ENCODE peak calls at places on chromosome 19, in four cellular contexts. One of them, this sample, is unnamed.

GRCh38 chr19:18469245-18470107 is 31.5 kb upstream of the ISYNA1 start:
- DNase-seq in pancreas: peak; percentile 70
- DNase-seq in endothelial cell of umbilical vein: peak; percentile 49
- DNase-seq in cardiac fibroblast: peak; percentile 81
- DNase-seq in this sample: peak; percentile 78

GRCh38 chr19:543912-544608 is at the start of gene GZMM:
- DNase-seq in endothelial cell of umbilical vein: no peak
- DNase-seq in pancreas: no peak
- DNase-seq in cardiac fibroblast: no peak
- DNase-seq in this sample: no peak

GRCh38 chr19:2317300-2317699 is 9.3 kb upstream of the LINGO3 start:
- DNase-seq in cardiac fibroblast: no peak
- DNase-seq in pancreas: no peak
- DNase-seq in endothelial cell of umbilical vein: no peak
- DNase-seq in this sample: no peak

GRCh38 chr19:10871711-10872550 is 578 bp downstream of the CARM1 start:
- DNase-seq in endothelial cell of umbilical vein: peak; percentile 12
- DNase-seq in pancreas: peak; percentile 70
- DNase-seq in cardiac fibroblast: peak; percentile 20
- DNase-seq in this sample: no peak

GRCh38 chr19:1850809-1851544 is 2.7 kb upstream of the REXO1 start:
- DNase-seq in cardiac fibroblast: no peak
- DNase-seq in pancreas: no peak
- DNase-seq in endothelial cell of umbilical vein: no peak
- DNase-seq in this sample: no peak

GRCh38 chr19:35833972-35834371 is 18.3 kb downstream of the NPHS1 start:
- DNase-seq in endothelial cell of umbilical vein: no peak
- DNase-seq in pancreas: no peak
- DNase-seq in cardiac fibroblast: no peak
- DNase-seq in this sample: no peak

GRCh38 chr19:3346677-3347353 is 19.6 kb upstream of the NFIC start:
- DNase-seq in cardiac fibroblast: peak; percentile 95
- DNase-seq in endothelial cell of umbilical vein: no peak
- DNase-seq in pancreas: peak; percentile 94
- DNase-seq in this sample: no peak

GRCh38 chr19:3336680-3337523 is 29.5 kb upstream of the NFIC start:
- DNase-seq in cardiac fibroblast: peak; percentile 97
- DNase-seq in endothelial cell of umbilical vein: peak; percentile 33
- DNase-seq in pancreas: peak; percentile 98
- DNase-seq in this sample: peak; percentile 60

GRCh38 chr19:21084343-21084742 is 2.3 kb downstream of the ZNF714 start:
- DNase-seq in cardiac fibroblast: peak; percentile 24
- DNase-seq in endothelial cell of umbilical vein: no peak
- DNase-seq in pancreas: no peak
- DNase-seq in this sample: peak; percentile 66

GRCh38 chr19:39038098-39038497 is 5.7 kb upstream of the FBXO27 start:
- DNase-seq in endothelial cell of umbilical vein: peak; percentile 55
- DNase-seq in pancreas: peak; percentile 57
- DNase-seq in cardiac fibroblast: peak; percentile 51
- DNase-seq in this sample: peak; percentile 71

GRCh38 chr19:39265321-39265916 is 2.8 kb upstream of the IFNL2 start:
- DNase-seq in pancreas: no peak
- DNase-seq in endothelial cell of umbilical vein: no peak
- DNase-seq in cardiac fibroblast: no peak
- DNase-seq in this sample: no peak

GRCh38 chr19:41955521-41955920 is 3.6 kb downstream of the RABAC1 start:
- DNase-seq in endothelial cell of umbilical vein: no peak
- DNase-seq in cardiac fibroblast: no peak
- DNase-seq in pancreas: no peak
- DNase-seq in this sample: no peak

GRCh38 chr19:33259532-33259931 is 33.9 kb upstream of the SLC7A10 start:
- DNase-seq in pancreas: no peak
- DNase-seq in endothelial cell of umbilical vein: no peak
- DNase-seq in cardiac fibroblast: peak; percentile 7
- DNase-seq in this sample: no peak

GRCh38 chr19:3655402-3656072 is 28.9 kb upstream of the CACTIN start:
- DNase-seq in cardiac fibroblast: peak; percentile 85
- DNase-seq in pancreas: no peak
- DNase-seq in endothelial cell of umbilical vein: peak; percentile 41
- DNase-seq in this sample: peak; percentile 85

GRCh38 chr19:48637948-48638830 is 1.0 kb upstream of the DBP start:
- DNase-seq in pancreas: peak; percentile 90
- DNase-seq in endothelial cell of umbilical vein: peak; percentile 89
- DNase-seq in cardiac fibroblast: peak; percentile 99
- DNase-seq in this sample: peak; percentile 99

GRCh38 chr19:35585844-35586243 is at the start of gene PMIS2:
- DNase-seq in endothelial cell of umbilical vein: no peak
- DNase-seq in cardiac fibroblast: no peak
- DNase-seq in pancreas: no peak
- DNase-seq in this sample: peak; percentile 9

DNA sequence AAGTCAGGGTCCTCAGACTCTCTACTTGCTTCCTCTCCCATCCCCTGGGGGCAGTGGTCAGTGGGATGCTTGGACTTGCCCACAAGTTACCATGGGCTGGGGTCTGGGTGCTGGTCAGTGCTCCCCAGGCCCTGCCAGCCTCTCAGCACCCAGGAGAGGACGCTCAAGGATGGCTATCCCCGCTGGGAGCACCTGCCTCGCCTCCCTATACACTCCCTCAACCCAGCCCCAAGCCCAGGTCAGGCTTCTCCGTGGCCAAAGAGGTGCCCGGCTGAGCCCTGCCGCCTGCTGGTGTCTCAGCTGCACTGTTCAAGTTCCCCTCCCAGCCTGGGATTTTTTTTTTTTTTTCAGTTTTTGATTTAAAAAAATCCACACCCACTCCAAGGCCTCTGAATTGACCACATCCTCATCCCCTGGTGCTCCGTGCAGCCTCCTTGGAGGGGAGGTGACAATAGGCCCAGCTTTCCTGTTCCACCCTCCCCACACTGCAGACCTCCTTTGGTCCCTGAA is 10.8 kb downstream of the F2RL3 start:
- DNase-seq in pancreas: no peak
- DNase-seq in cardiac fibroblast: peak; percentile 43
- DNase-seq in endothelial cell of umbilical vein: peak; percentile 16
- DNase-seq in this sample: peak; percentile 46
- TF ChIP-seq CTCF in pancreas: no peak
- TF ChIP-seq CTCF in cardiac fibroblast: peak; percentile 73
- TF ChIP-seq CTCF in endothelial cell of umbilical vein: peak; percentile 58
- TF ChIP-seq CTCF in this sample: peak; percentile 75

GRCh38 chr19:51891193-51891747 is 3.5 kb upstream of the ZNF577 start:
- DNase-seq in pancreas: no peak
- DNase-seq in cardiac fibroblast: no peak
- DNase-seq in endothelial cell of umbilical vein: no peak
- DNase-seq in this sample: no peak

GRCh38 chr19:51889934-51890333 is 2.2 kb upstream of the ZNF577 start:
- DNase-seq in pancreas: no peak
- DNase-seq in cardiac fibroblast: no peak
- DNase-seq in endothelial cell of umbilical vein: no peak
- DNase-seq in this sample: no peak

GRCh38 chr19:51882518-51882917 is 5.2 kb downstream of the ZNF577 start:
- DNase-seq in pancreas: no peak
- DNase-seq in endothelial cell of umbilical vein: no peak
- DNase-seq in cardiac fibroblast: no peak
- DNase-seq in this sample: no peak

GRCh38 chr19:51884713-51885112 is 3.0 kb downstream of the ZNF577 start:
- DNase-seq in pancreas: no peak
- DNase-seq in cardiac fibroblast: no peak
- DNase-seq in endothelial cell of umbilical vein: no peak
- DNase-seq in this sample: no peak

GRCh38 chr19:51887522-51888498 is at the start of gene ZNF577:
- DNase-seq in pancreas: peak; percentile 87
- DNase-seq in endothelial cell of umbilical vein: peak; percentile 89
- DNase-seq in cardiac fibroblast: peak; percentile 95
- DNase-seq in this sample: peak; percentile 95
- H3K4me3 ChIP-seq in pancreas: peak within 1 kb of the TSS; percentile 71
- H3K4me3 ChIP-seq in endothelial cell of umbilical vein: peak within 1 kb of the TSS; percentile 40
- H3K4me3 ChIP-seq in cardiac fibroblast: peak within 1 kb of the TSS; percentile 82
- H3K4me3 ChIP-seq in this sample: peak within 1 kb of the TSS; percentile 85

DNA sequence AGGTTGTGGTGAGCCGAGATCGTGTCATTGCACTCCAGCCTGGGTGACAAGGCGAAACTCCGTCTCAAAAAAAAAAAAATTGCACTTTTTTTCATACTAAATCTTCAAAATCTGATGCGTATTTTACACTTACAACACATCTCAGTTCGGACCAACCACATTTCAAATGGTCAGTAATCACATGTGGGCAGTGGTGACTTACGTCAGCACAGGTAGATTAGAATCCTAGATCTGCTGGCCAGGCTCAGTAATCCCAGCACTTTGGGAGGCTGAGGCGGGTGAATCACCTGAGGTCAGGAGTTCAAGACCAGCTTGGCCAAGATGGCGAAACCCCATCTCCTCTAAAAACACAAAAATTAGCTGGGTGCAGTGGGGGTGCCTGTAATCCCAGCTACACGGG is 1.6 kb upstream of the FARSA start:
- DNase-seq in cardiac fibroblast: no peak
- DNase-seq in endothelial cell of umbilical vein: no peak
- DNase-seq in pancreas: no peak
- DNase-seq in this sample: no peak
- TF ChIP-seq CTCF in cardiac fibroblast: no peak
- TF ChIP-seq CTCF in endothelial cell of umbilical vein: no peak
- TF ChIP-seq CTCF in pancreas: no peak
- TF ChIP-seq CTCF in this sample: no peak

DNA sequence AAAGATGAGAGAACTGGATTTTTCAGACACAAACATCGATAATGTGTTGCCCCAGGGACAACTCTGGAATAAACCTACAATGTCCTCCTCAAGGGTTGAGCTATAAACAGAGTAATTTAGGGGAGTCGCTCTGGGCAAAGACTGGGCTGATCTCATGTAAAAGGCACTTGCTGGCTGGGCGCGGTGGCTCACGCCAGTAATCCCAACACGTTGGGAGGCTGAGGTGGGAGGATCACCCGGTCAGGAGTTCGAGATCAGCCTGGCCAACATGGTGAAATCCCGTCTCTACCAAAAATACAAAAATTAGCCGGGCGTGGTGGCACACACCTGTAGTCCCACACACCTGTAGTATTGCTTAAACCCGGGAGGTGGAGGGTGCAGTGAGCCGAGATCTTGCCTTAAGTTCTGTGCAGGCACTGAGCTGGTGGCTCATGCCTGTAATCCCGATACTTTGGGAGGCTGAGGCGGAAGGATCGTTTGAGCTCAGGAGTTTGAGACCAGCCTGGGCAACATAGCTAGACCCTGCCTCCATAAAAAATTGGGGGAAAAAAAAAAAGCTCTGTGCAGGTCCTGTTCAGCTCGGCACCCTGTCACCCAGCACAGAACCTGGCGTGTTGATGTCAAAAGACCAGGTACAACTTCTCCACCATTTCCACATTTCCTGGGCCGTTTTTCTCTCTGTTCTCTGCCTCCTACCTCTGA is 1.4 kb downstream of the TIMM44 start:
- DNase-seq in pancreas: no peak
- DNase-seq in cardiac fibroblast: no peak
- DNase-seq in endothelial cell of umbilical vein: no peak
- DNase-seq in this sample: no peak
- H3K4me3 ChIP-seq in pancreas: no peak overlapping the region
- H3K4me3 ChIP-seq in cardiac fibroblast: peak overlapping the region; percentile 94
- H3K4me3 ChIP-seq in endothelial cell of umbilical vein: no peak overlapping the region
- H3K4me3 ChIP-seq in this sample: no peak overlapping the region

GRCh38 chr19:46049597-46049996 is 8.8 kb upstream of the IGFL4 start:
- DNase-seq in pancreas: no peak
- DNase-seq in cardiac fibroblast: no peak
- DNase-seq in endothelial cell of umbilical vein: no peak
- DNase-seq in this sample: no peak
- TF ChIP-seq CTCF in pancreas: no peak
- TF ChIP-seq CTCF in cardiac fibroblast: no peak
- TF ChIP-seq CTCF in endothelial cell of umbilical vein: no peak
- TF ChIP-seq CTCF in this sample: no peak

GRCh38 chr19:43640424-43640757 is 741 bp upstream of the CADM4 start:
- DNase-seq in cardiac fibroblast: no peak
- DNase-seq in endothelial cell of umbilical vein: no peak
- DNase-seq in pancreas: no peak
- DNase-seq in this sample: no peak

GRCh38 chr19:43639507-43640423 is at the start of gene CADM4:
- DNase-seq in pancreas: peak; percentile 48
- DNase-seq in cardiac fibroblast: no peak
- DNase-seq in endothelial cell of umbilical vein: no peak
- DNase-seq in this sample: no peak

GRCh38 chr19:43638991-43639494 is 607 bp downstream of the CADM4 start:
- DNase-seq in cardiac fibroblast: no peak
- DNase-seq in endothelial cell of umbilical vein: no peak
- DNase-seq in pancreas: no peak
- DNase-seq in this sample: no peak

GRCh38 chr19:43636121-43636683 is 3.4 kb downstream of the CADM4 start:
- DNase-seq in pancreas: no peak
- DNase-seq in cardiac fibroblast: no peak
- DNase-seq in endothelial cell of umbilical vein: no peak
- DNase-seq in this sample: peak; percentile 15

GRCh38 chr19:43638214-43638990 is 1.2 kb downstream of the CADM4 start:
- DNase-seq in endothelial cell of umbilical vein: no peak
- DNase-seq in cardiac fibroblast: no peak
- DNase-seq in pancreas: no peak
- DNase-seq in this sample: no peak
- H3K4me3 ChIP-seq in endothelial cell of umbilical vein: no peak overlapping the region
- H3K4me3 ChIP-seq in cardiac fibroblast: no peak overlapping the region
- H3K4me3 ChIP-seq in pancreas: no peak overlapping the region
- H3K4me3 ChIP-seq in this sample: no peak overlapping the region

GRCh38 chr19:17002455-17002854 is 24.2 kb downstream of the CPAMD8 start:
- DNase-seq in cardiac fibroblast: no peak
- DNase-seq in pancreas: no peak
- DNase-seq in endothelial cell of umbilical vein: no peak
- DNase-seq in this sample: no peak

GRCh38 chr19:17006579-17006978 is 20.0 kb downstream of the CPAMD8 start:
- DNase-seq in pancreas: no peak
- DNase-seq in endothelial cell of umbilical vein: no peak
- DNase-seq in cardiac fibroblast: no peak
- DNase-seq in this sample: no peak

GRCh38 chr19:17001603-17002183 is 24.9 kb downstream of the CPAMD8 start:
- DNase-seq in endothelial cell of umbilical vein: no peak
- DNase-seq in pancreas: no peak
- DNase-seq in cardiac fibroblast: no peak
- DNase-seq in this sample: no peak

GRCh38 chr19:17004386-17004785 is 22.2 kb downstream of the CPAMD8 start:
- DNase-seq in endothelial cell of umbilical vein: no peak
- DNase-seq in pancreas: no peak
- DNase-seq in cardiac fibroblast: no peak
- DNase-seq in this sample: no peak

DNA sequence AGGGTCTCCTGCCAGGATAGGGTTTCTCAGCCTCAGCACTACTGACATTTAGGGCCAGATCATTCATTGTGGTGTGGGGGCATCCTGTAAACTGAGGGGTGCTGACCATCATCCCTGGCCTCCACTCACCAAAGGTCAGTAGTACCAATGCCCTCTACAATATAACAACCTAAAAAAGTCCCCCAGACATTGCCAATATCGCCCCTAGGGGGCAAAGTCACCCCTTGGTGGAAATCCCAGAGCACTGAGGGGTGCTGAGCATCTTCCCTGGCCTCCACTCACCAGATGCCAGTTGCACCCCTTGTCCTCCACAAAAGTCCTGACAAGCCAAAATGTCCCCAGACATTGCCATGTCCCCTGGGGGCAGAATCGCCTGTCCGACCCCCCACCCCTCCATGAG is 21.6 kb downstream of the CPAMD8 start:
- DNase-seq in pancreas: no peak
- DNase-seq in endothelial cell of umbilical vein: no peak
- DNase-seq in cardiac fibroblast: no peak
- DNase-seq in this sample: no peak
- TF ChIP-seq CTCF in pancreas: no peak
- TF ChIP-seq CTCF in endothelial cell of umbilical vein: no peak
- TF ChIP-seq CTCF in cardiac fibroblast: no peak
- TF ChIP-seq CTCF in this sample: peak; percentile 18

This sample was measured in choroid plexus epithelial cell.